ENCODE peak calls at places on chromosomes 16 and 17, in six cellular contexts. U is HCT116, S is colonic mucosa, Z is substantia nigra, D is GM12878, M is heart right ventricle. W is an unnamed sample.

GRCh38 chr17:28480278-28480677 is 6.8 kb downstream of the SLC13A2 start:
- DNase-seq in U (no peak), S (no peak), Z (no peak), D (no peak), M (no peak), W (no peak)

GRCh38 chr16:12336158-12336557 is 359.6 kb downstream of the SNX29 start:
- DNase-seq in U (no peak), S (no peak), Z (no peak), D (no peak), M (peak), W (no peak)

GRCh38 chr16:7313170-7313569 is 19.5 kb upstream of the RBFOX1 start:
- DNase-seq in U (no peak), S (no peak), Z (no peak), D (no peak), M (no peak), W (no peak)

GRCh38 chr16:78987676-78988075 is 612.9 kb downstream of the MAF start:
- DNase-seq in U (no peak), S (no peak), Z (no peak), D (no peak), M (no peak), W (no peak)

GRCh38 chr16:48949636-48950035 is 332.0 kb downstream of the CBLN1 start:
- DNase-seq in U (no peak), S (no peak), Z (no peak), D (peak), M (no peak), W (no peak)

GRCh38 chr17:18129041-18129502 is 20.5 kb downstream of the MYO15A start:
- DNase-seq in U (no peak), S (peak), Z (no peak), D (no peak), M (no peak), W (no peak)

GRCh38 chr16:72901012-72901411 is 146.9 kb downstream of the ZFHX3 start:
- DNase-seq in U (no peak), S (no peak), Z (no peak), D (no peak), M (no peak), W (no peak)

GRCh38 chr17:1639549-1639948 is 6.0 kb downstream of the SCARF1 start:
- DNase-seq in U (no peak), S (no peak), Z (no peak), D (no peak), M (no peak), W (no peak)

GRCh38 chr17:64232466-64233262 is 30.4 kb downstream of the TEX2 start:
- DNase-seq in U (no peak), S (no peak), Z (no peak), D (no peak), M (no peak), W (no peak)

GRCh38 chr16:88871730-88872416 is 5.4 kb upstream of the PABPN1L start:
- DNase-seq in U (no peak), S (no peak), Z (no peak), D (no peak), M (no peak), W (no peak)

GRCh38 chr17:76718516-76718915 is 7.8 kb upstream of the MXRA7 start:
- DNase-seq in U (no peak), S (no peak), Z (no peak), D (no peak), M (no peak), W (no peak)

GRCh38 chr17:82846061-82846691 is 6.4 kb upstream of the ZNF750 start:
- DNase-seq in U (no peak), S (no peak), Z (no peak), D (no peak), M (no peak), W (no peak)
- H3K27ac ChIP-seq in U (no peak), S (no peak), Z (no peak), D (no peak), M (peak), W (no peak)

GRCh38 chr17:61420128-61420527 is 20.5 kb downstream of the TBX2 start:
- DNase-seq in U (no peak), S (no peak), Z (no peak), D (no peak), M (no peak), W (no peak)

GRCh38 chr17:61420745-61421398 is 21.2 kb downstream of the TBX2 start:
- DNase-seq in U (no peak), S (no peak), Z (no peak), D (no peak), M (no peak), W (no peak)

GRCh38 chr17:61418433-61418832 is 18.8 kb downstream of the TBX2 start:
- DNase-seq in U (no peak), S (no peak), Z (no peak), D (no peak), M (no peak), W (no peak)

GRCh38 chr17:61421460-61421859 is 21.8 kb downstream of the TBX2 start:
- DNase-seq in U (no peak), S (no peak), Z (no peak), D (no peak), M (no peak), W (no peak)

DNA sequence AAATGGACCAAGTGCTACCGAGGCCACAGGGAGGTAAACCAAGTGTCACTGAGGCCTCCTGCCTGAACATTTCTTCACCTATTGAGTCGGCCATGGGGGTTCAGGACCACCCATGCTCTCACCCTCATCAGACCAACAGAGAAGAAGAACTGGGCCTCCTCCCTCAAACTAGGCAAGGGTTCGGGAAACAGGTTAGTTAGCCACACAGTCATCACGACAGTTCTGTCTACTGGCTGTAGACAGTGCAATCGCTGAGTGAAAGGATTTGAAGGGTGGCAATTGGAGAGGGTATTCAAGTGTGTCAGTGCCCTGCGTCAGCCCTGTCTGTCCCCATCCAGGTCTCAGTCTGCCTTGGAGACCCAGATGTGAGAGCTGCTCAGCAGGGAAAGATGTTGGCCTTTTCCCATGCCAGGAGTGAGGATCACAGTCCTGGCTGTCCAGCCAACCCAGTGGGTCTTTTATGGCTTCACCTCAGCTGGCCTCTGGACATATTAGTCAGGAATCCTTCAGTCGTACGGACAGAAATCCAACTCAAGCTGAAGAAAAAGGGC is 19.9 kb downstream of the TBX2 start:
- DNase-seq in U (no peak), S (no peak), Z (no peak), D (no peak), M (no peak), W (no peak)
- H3K27ac ChIP-seq in U (no peak), S (no peak), Z (no peak), D (no peak), M (no peak), W (no peak)

GRCh38 chr17:13962716-13963115 is 106.6 kb upstream of the COX10 start:
- DNase-seq in U (no peak), S (no peak), Z (no peak), D (no peak), M (no peak), W (no peak)
- H3K27ac ChIP-seq in U (no peak), S (no peak), Z (no peak), D (no peak), M (no peak), W (no peak)

GRCh38 chr17:49020609-49021008 is 23.4 kb downstream of the IGF2BP1 start:
- DNase-seq in U (no peak), S (no peak), Z (no peak), D (no peak), M (no peak), W (no peak)
- H3K27ac ChIP-seq in U (no peak), S (no peak), Z (no peak), D (no peak), M (no peak), W (no peak)

GRCh38 chr17:32015245-32016013 is 8.2 kb downstream of the LRRC37B start:
- DNase-seq in U (no peak), S (no peak), Z (no peak), D (no peak), M (no peak), W (no peak)
- H3K27ac ChIP-seq in U (no peak), S (no peak), Z (no peak), D (no peak), M (no peak), W (no peak)

GRCh38 chr16:86510465-86511261 is at the start of gene FOXF1:
- DNase-seq in U (no peak), S (no peak), Z (no peak), D (no peak), M (peak), W (no peak)

GRCh38 chr16:86508947-86509758 is 1.2 kb upstream of the FOXF1 start:
- DNase-seq in U (peak), S (peak), Z (no peak), D (no peak), M (peak), W (no peak)

GRCh38 chr16:86508028-86508946 is 2.0 kb upstream of the FOXF1 start:
- DNase-seq in U (no peak), S (no peak), Z (no peak), D (no peak), M (no peak), W (no peak)

GRCh38 chr16:86511317-86512161 is 1.2 kb downstream of the FOXF1 start:
- DNase-seq in U (no peak), S (no peak), Z (no peak), D (no peak), M (no peak), W (no peak)

DNA sequence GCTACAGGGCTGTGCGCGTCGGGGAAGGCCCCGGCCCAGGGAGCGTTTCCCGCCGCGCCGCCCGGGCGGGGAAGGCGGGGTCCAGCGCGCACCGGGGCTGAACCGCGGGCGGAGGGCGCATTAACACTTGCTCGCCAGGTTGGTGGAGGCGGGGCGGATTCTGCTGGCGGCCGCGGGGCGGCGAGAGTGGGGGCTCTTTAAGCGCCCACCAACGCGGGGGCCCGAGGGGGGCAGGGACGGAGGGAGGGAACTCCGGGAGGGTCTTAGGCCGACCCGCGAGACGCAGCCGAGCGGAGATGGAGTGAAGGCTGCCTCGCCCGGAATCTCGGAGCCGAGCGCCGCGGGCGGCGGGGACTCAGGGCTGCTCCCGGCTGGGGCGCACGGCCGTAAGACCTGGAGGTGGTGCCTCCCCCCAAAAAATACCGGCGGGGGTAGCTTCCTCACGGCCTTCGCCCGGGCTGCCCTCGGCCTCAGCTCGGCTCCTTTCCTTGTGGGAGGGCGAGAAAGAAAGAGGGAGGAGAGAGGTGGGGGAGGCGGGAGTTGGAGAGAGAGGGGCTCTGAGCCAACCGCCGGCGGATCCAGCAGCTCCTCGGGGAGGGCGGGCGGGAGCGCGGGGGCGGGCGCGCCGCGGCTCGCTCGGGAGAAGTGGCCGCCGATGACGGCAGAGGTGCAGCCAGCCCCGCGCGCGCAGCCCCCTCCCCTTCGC is 415 bp upstream of the FOXF1 start:
- DNase-seq in U (no peak), S (peak), Z (no peak), D (no peak), M (peak), W (no peak)
- H3K27ac ChIP-seq in U (peak), S (peak), Z (no peak), D (no peak), M (no peak), W (no peak)

DNA sequence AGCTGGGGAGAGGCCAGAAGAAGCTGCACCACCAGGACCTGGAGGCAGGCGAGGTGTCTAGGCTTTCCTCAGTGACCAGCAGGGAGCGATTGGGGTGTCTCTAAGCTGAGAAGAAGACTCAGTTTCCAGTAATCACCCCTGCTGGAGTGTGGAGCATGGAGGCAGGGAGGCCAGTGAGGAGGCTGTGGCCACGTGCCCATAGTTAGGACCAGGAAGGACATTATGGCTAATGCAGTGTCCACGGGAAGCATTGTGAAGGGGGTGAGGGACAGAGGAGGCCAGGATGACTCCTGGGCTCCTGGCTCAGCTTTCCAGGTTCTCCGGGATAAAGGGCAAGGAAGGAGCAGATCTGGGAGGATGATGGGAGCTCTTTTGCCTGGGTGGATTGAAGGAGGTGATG is 5.7 kb downstream of the KRT13 start:
- DNase-seq in U (no peak), S (no peak), Z (no peak), D (no peak), M (no peak), W (no peak)
- H3K27ac ChIP-seq in U (peak), S (no peak), Z (no peak), D (no peak), M (no peak), W (no peak)

W was measured in CD4-positive, alpha-beta T cell.